ENCODE peak calls at places on chromosomes 12 and 14, in nine cellular contexts. B is sciatic nerve, C is left lobe of liver, D is non-pigmented ciliary epithelial cell, U is HS-5, K is GM12878, L is Calu3, Y is prostate gland, H is ureter. P is an unnamed sample.

GRCh38 chr12:43009307-43009706 is 419.8 kb upstream of the PRICKLE1 start:
- DNase-seq in B (no peak), C (no peak), D (no peak), U (no peak), K (no peak), L (no peak), Y (no peak), H (no peak), P (no peak)

GRCh38 chr14:39956372-39956771 is 524.1 kb upstream of the FBXO33 start:
- DNase-seq in B (no peak), C (no peak), D (no peak), U (no peak), K (no peak), L (no peak), Y (no peak), H (no peak), P (no peak)

GRCh38 chr12:123111498-123112165 is 39.3 kb downstream of the PITPNM2 start:
- DNase-seq in B (no peak), C (no peak), D (no peak), U (no peak), K (no peak), L (no peak), Y (no peak), H (no peak), P (no peak)

GRCh38 chr12:4911316-4911994 is 1.8 kb downstream of the KCNA1 start:
- DNase-seq in B (no peak), C (no peak), D (no peak), U (no peak), K (no peak), L (no peak), Y (no peak), H (no peak), P (no peak)

GRCh38 chr12:96698965-96699364 is 208.1 kb upstream of the NEDD1 start:
- DNase-seq in B (no peak), C (no peak), D (no peak), U (no peak), K (no peak), L (no peak), Y (no peak), H (no peak), P (no peak)

GRCh38 chr14:66939409-66939808 is 249.8 kb upstream of the GARIN2 start:
- DNase-seq in B (no peak), C (no peak), D (no peak), U (no peak), K (no peak), L (no peak), Y (no peak), H (no peak), P (no peak)

GRCh38 chr12:124032265-124032886 is 59.4 kb downstream of the ZNF664 start:
- DNase-seq in B (no peak), C (no peak), D (no peak), U (peak), K (no peak), L (peak), Y (peak), H (peak), P (peak)

GRCh38 chr12:106769078-106769477 is 5.4 kb upstream of the RIC8B start:
- DNase-seq in B (no peak), C (peak), D (no peak), U (no peak), K (no peak), L (peak), Y (no peak), H (no peak), P (no peak)

GRCh38 chr12:12803186-12803585 is 10.0 kb upstream of the DDX47 start:
- DNase-seq in B (no peak), C (no peak), D (no peak), U (no peak), K (no peak), L (peak), Y (peak), H (peak), P (peak)

GRCh38 chr14:93496856-93497255 is 66.1 kb downstream of the UNC79 start:
- DNase-seq in B (no peak), C (no peak), D (no peak), U (no peak), K (no peak), L (no peak), Y (no peak), H (no peak), P (no peak)

GRCh38 chr12:54413284-54414190 is 5.5 kb downstream of the ITGA5 start:
- DNase-seq in B (no peak), C (peak), D (no peak), U (no peak), K (no peak), L (no peak), Y (no peak), H (no peak), P (no peak)

GRCh38 chr12:116982721-116983502 is 72.2 kb downstream of the FBXW8 start:
- DNase-seq in B (no peak), C (no peak), D (no peak), U (no peak), K (no peak), L (no peak), Y (no peak), H (no peak), P (no peak)

GRCh38 chr14:93239869-93240677 is 33.0 kb downstream of the UBR7 start:
- DNase-seq in B (no peak), C (no peak), D (no peak), U (peak), K (no peak), L (peak), Y (no peak), H (no peak), P (no peak)

GRCh38 chr14:95524706-95525512 is 8.5 kb upstream of the SYNE3 start:
- DNase-seq in B (no peak), C (peak), D (no peak), U (no peak), K (no peak), L (no peak), Y (no peak), H (no peak), P (no peak)